ENCODE peak calls at places on chromosomes 5 and 9, in seven cellular contexts. One of them, this sample, is unnamed.

GRCh38 chr9:77846957-77847574 is 184.5 kb downstream of the GNAQ start:
- DNase-seq in GM12878: no peak
- DNase-seq in HepG2: no peak
- DNase-seq in H1: no peak
- DNase-seq in K562: no peak
- DNase-seq in GM12892: no peak
- DNase-seq in SK-N-SH: no peak
- DNase-seq in this sample: no peak

GRCh38 chr9:93116049-93116961 is 17.7 kb downstream of the NINJ1 start:
- DNase-seq in GM12892: no peak
- DNase-seq in H1: no peak
- DNase-seq in GM12878: no peak
- DNase-seq in HepG2: peak; percentile 84
- DNase-seq in K562: no peak
- DNase-seq in SK-N-SH: no peak
- DNase-seq in this sample: no peak

GRCh38 chr5:81779125-81779934 is 28.4 kb upstream of the SSBP2 start:
- DNase-seq in SK-N-SH: peak; percentile 27
- DNase-seq in GM12892: no peak
- DNase-seq in K562: no peak
- DNase-seq in H1: no peak
- DNase-seq in HepG2: no peak
- DNase-seq in GM12878: peak; percentile 23
- DNase-seq in this sample: no peak

GRCh38 chr5:57063773-57064172 is 110.1 kb upstream of the GPBP1 start:
- DNase-seq in H1: no peak
- DNase-seq in HepG2: peak; percentile 23
- DNase-seq in SK-N-SH: no peak
- DNase-seq in GM12878: no peak
- DNase-seq in GM12892: no peak
- DNase-seq in K562: no peak
- DNase-seq in this sample: no peak

GRCh38 chr9:128505414-128505765 is 871 bp downstream of the GLE1 start:
- DNase-seq in HepG2: no peak
- DNase-seq in SK-N-SH: peak; percentile 34
- DNase-seq in H1: no peak
- DNase-seq in GM12878: no peak
- DNase-seq in K562: no peak
- DNase-seq in GM12892: no peak
- DNase-seq in this sample: no peak

GRCh38 chr9:105244996-105245719 is 707 bp downstream of the SLC44A1 start:
- DNase-seq in GM12878: no peak
- DNase-seq in H1: peak; percentile 70
- DNase-seq in GM12892: no peak
- DNase-seq in K562: no peak
- DNase-seq in HepG2: no peak
- DNase-seq in SK-N-SH: peak; percentile 60
- DNase-seq in this sample: no peak

GRCh38 chr9:5516453-5517220 is 6.3 kb downstream of the PDCD1LG2 start:
- DNase-seq in K562: no peak
- DNase-seq in HepG2: no peak
- DNase-seq in H1: no peak
- DNase-seq in SK-N-SH: no peak
- DNase-seq in GM12878: no peak
- DNase-seq in GM12892: no peak
- DNase-seq in this sample: no peak

GRCh38 chr5:37494756-37495155 is 115.6 kb downstream of the WDR70 start:
- DNase-seq in K562: no peak
- DNase-seq in GM12878: no peak
- DNase-seq in HepG2: no peak
- DNase-seq in GM12892: no peak
- DNase-seq in SK-N-SH: no peak
- DNase-seq in H1: no peak
- DNase-seq in this sample: no peak

GRCh38 chr9:110148384-110148783 is 59.6 kb downstream of the C9orf152 start:
- DNase-seq in H1: no peak
- DNase-seq in SK-N-SH: no peak
- DNase-seq in HepG2: no peak
- DNase-seq in GM12878: no peak
- DNase-seq in GM12892: no peak
- DNase-seq in K562: no peak
- DNase-seq in this sample: no peak

GRCh38 chr5:150106669-150107068 is 20.3 kb upstream of the CSF1R start:
- DNase-seq in GM12878: no peak
- DNase-seq in SK-N-SH: no peak
- DNase-seq in H1: no peak
- DNase-seq in GM12892: no peak
- DNase-seq in HepG2: no peak
- DNase-seq in K562: no peak
- DNase-seq in this sample: no peak

GRCh38 chr5:17436766-17437221 is 61.2 kb upstream of the TAF11L2 start:
- DNase-seq in H1: no peak
- DNase-seq in K562: no peak
- DNase-seq in HepG2: no peak
- DNase-seq in GM12878: no peak
- DNase-seq in GM12892: no peak
- DNase-seq in SK-N-SH: no peak
- DNase-seq in this sample: no peak

DNA sequence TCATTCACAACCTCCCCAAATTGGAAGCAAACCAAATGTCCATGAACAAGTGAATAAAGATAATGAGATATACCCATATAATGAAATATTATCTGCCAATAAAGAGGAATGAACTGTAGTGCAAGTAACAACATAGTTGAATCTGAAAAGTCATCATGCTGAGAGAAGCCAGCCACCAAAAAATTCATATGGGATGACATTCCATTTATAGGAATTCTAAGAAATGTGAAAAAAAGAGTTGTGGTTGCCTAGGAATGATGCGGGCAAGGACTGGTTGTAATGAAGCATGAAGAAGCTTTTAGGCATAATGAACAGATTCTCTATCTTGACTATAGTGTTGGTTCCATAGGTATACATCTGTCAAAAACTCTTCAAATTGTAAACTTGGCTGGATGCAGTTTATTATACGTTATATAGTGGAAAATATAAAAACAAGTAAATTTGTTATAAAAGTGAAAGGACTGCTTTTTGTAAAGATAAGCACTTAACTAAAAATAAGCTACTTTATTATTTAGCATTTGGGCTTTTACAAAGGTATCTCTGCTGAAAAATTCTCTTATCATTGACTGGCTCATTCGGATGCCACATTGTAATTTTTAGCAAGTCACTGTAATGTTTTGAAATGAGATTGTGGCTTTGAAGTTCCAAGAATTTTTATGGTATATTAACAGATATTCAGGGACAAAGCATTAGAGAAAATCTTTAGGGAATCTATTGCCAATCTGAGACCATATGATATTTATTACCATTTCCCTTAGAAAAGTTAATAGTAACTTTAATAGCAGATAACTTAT is 21.2 kb upstream of the TTC23L start:
- DNase-seq in GM12878: no peak
- DNase-seq in GM12892: no peak
- DNase-seq in HepG2: no peak
- DNase-seq in H1: no peak
- DNase-seq in SK-N-SH: no peak
- DNase-seq in K562: no peak
- DNase-seq in this sample: no peak
- TF ChIP-seq TAF1 in GM12878: no peak
- TF ChIP-seq TAF1 in GM12892: no peak
- TF ChIP-seq TAF1 in HepG2: no peak
- TF ChIP-seq TAF1 in H1: no peak
- TF ChIP-seq TAF1 in SK-N-SH: no peak
- TF ChIP-seq TAF1 in K562: no peak
- TF ChIP-seq TAF1 in this sample: no peak

DNA sequence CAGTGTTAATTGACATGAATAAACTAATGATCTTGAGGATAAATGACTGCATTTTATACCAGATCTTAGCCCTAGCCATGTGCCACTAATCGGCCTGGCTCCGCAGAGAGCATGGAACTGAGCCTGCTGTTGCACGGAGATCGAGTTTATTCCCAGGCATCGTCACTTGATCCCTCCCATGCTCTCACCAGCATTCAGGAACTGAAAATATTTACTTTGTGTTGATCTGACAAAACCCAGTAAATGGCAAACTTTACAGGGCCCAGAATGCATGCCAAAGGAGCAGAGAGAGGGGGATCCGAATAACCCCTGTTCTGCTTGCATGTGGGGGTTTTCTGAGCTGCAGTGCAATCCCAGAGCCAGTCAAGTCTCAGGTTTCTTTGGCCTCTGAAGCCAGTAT is 87.3 kb downstream of the GAS1 start:
- DNase-seq in GM12892: no peak
- DNase-seq in K562: no peak
- DNase-seq in HepG2: no peak
- DNase-seq in H1: no peak
- DNase-seq in GM12878: no peak
- DNase-seq in SK-N-SH: no peak
- DNase-seq in this sample: no peak
- TF ChIP-seq TAF1 in GM12892: no peak
- TF ChIP-seq TAF1 in K562: no peak
- TF ChIP-seq TAF1 in HepG2: no peak
- TF ChIP-seq TAF1 in H1: no peak
- TF ChIP-seq TAF1 in GM12878: no peak
- TF ChIP-seq TAF1 in SK-N-SH: no peak
- TF ChIP-seq TAF1 in this sample: no peak

DNA sequence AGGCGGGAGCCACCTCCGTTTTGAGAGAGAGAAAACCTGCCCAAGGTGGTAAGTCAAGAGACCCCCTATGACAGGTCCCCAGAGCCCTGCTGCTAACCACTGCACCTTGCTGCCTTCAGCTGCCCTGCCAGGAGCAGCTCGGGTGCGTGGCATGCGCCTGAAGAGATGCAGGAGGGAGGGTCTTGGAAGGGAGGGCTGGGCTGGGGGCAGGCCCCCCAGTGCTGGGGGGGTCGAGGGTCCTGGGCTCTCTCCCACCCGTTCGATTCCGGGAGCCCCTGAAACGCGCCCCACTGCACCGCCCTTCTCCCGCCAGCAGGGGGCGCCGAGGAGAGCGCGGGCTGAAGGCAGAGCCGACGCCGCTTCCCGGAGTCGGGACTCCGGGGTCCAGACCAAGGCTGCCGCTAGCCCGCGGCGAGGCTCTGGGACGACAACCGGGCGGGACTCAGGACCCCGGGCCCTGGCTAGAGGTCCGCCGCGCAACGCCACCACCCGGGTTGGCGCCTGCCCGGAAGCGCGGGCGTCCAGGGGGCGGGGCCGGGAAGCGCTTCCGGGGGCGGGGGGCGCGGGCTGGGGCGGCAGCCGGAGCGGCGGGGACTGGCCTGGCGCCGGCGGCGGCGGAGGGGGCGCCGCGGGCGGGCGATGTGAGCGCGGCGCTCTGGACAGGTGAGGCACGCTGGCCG is at the start of gene ZBTB34:
- DNase-seq in GM12878: no peak
- DNase-seq in K562: peak; percentile 88
- DNase-seq in SK-N-SH: peak; percentile 96
- DNase-seq in GM12892: peak; percentile 63
- DNase-seq in HepG2: peak; percentile 35
- DNase-seq in H1: peak; percentile 9
- DNase-seq in this sample: peak; percentile 66
- TF ChIP-seq TAF1 in GM12878: peak; percentile 67
- TF ChIP-seq TAF1 in K562: peak; percentile 69
- TF ChIP-seq TAF1 in SK-N-SH: peak; percentile 59
- TF ChIP-seq TAF1 in GM12892: peak; percentile 67
- TF ChIP-seq TAF1 in HepG2: peak; percentile 55
- TF ChIP-seq TAF1 in H1: no peak
- TF ChIP-seq TAF1 in this sample: no peak

DNA sequence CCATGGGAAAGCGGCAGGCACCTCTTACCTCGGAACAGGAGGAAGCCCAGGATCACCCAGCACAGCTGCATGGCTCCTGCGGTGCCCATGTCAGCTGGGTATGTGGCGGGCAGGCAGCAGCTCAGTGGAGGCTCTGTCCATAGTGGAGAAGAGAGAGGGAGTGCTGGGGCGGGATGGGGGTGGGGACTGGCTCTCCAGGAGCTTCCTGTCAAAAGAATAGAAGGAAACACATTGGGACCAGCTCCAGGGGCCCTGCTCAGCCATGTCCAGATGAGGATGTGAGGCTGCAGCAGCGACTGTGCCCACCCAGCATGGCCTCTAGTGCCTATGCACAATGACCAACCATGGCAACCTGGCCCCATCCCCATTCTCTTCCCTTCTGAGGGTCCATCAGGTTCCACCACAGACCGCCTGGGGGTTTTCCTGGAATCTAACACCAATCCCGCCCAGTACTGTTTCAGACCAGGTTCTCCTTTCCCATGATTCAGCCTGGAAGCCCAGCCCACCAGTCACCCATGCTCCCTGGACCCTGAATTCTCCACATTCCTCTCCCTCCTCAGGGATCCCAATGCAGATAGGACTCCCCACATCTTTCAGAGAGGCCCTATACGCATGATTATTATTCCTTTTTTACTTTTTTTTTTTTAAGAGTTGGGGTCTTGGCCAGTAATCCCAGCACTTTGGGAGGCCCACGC is at the start of gene ECSCR:
- DNase-seq in GM12892: no peak
- DNase-seq in SK-N-SH: no peak
- DNase-seq in H1: no peak
- DNase-seq in GM12878: no peak
- DNase-seq in HepG2: peak; percentile 39
- DNase-seq in K562: peak; percentile 6
- DNase-seq in this sample: no peak
- TF ChIP-seq TAF1 in GM12892: no peak
- TF ChIP-seq TAF1 in SK-N-SH: no peak
- TF ChIP-seq TAF1 in H1: no peak
- TF ChIP-seq TAF1 in GM12878: no peak
- TF ChIP-seq TAF1 in HepG2: no peak
- TF ChIP-seq TAF1 in K562: no peak
- TF ChIP-seq TAF1 in this sample: no peak

DNA sequence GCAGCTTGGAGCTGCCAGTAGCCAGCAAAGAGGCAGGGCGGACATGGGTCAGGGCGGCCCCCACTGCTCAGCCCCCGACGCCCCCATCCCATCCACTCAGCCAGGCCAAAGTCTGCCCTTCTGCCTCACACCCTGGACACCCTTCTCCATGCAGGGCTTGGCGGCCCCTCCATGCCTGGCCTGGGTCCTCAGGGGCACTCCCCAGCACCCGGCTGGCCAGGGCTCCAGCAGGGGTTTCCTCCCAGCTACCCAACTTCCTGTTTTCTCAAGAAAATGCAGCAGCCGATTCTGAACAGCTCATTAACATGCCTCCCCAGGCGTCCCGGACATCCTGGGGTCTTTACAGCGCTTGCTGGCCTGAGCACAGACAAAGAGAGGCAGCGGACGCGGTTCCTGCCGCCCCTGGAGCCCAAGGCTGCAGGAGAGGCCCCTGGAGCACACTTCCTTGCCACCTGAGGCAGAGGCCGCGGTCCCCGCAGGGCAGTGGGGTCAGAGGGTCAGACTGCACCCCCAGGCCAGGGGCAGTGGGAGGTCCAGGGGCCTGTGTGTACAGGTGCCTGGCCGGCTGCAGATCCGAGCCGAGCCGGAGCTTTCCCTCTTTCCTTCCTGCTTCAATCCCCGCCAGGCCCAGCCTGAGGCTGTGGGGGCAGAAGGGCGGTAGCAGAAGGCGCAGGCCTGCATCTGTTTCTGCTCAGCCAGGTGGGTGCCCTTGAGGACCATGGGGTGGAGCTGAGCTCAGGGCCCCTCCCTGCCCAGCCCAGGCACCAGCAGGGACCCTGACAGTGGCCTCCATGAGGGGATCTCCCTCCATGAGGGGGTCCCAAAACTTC is 18.7 kb upstream of the NRARP start:
- DNase-seq in HepG2: no peak
- DNase-seq in GM12878: no peak
- DNase-seq in K562: no peak
- DNase-seq in GM12892: peak; percentile 40
- DNase-seq in SK-N-SH: peak; percentile 42
- DNase-seq in H1: no peak
- DNase-seq in this sample: peak; percentile 66
- TF ChIP-seq TAF1 in HepG2: no peak
- TF ChIP-seq TAF1 in GM12878: no peak
- TF ChIP-seq TAF1 in K562: no peak
- TF ChIP-seq TAF1 in GM12892: no peak
- TF ChIP-seq TAF1 in SK-N-SH: no peak
- TF ChIP-seq TAF1 in H1: no peak
- TF ChIP-seq TAF1 in this sample: no peak

This sample was measured in GM12891.